ENCODE peak calls at places on chromosomes 5 and 9, in nine cellular contexts. One of them, this sample, is unnamed.

GRCh38 chr9:114697951-114698351 is 16.0 kb upstream of the TEX48 start:
- DNase-seq in GM23248: no peak
- DNase-seq in HepG2: no peak
- DNase-seq in PC-9: no peak
- DNase-seq in hepatocyte: no peak
- DNase-seq in SK-N-SH: no peak
- DNase-seq in mammary epithelial cell: no peak
- DNase-seq in OCI-LY7: no peak
- DNase-seq in DND-41: no peak
- DNase-seq in this sample: no peak

GRCh38 chr9:126470251-126470993 is 143.3 kb upstream of the LMX1B start:
- DNase-seq in GM23248: peak; percentile 49
- DNase-seq in HepG2: no peak
- DNase-seq in PC-9: no peak
- DNase-seq in hepatocyte: no peak
- DNase-seq in SK-N-SH: no peak
- DNase-seq in mammary epithelial cell: no peak
- DNase-seq in OCI-LY7: peak; percentile 21
- DNase-seq in DND-41: no peak
- DNase-seq in this sample: no peak

GRCh38 chr9:129258124-129258822 is 80.2 kb upstream of the IER5L start:
- DNase-seq in GM23248: peak; percentile 96
- DNase-seq in HepG2: peak; percentile 61
- DNase-seq in PC-9: peak; percentile 78
- DNase-seq in hepatocyte: peak; percentile 95
- DNase-seq in SK-N-SH: peak; percentile 100
- DNase-seq in mammary epithelial cell: peak; percentile 85
- DNase-seq in OCI-LY7: peak; percentile 92
- DNase-seq in DND-41: no peak
- DNase-seq in this sample: peak; percentile 89

GRCh38 chr5:133129192-133129748 is 77.5 kb downstream of the HSPA4 start:
- DNase-seq in GM23248: no peak
- DNase-seq in HepG2: no peak
- DNase-seq in PC-9: no peak
- DNase-seq in hepatocyte: no peak
- DNase-seq in SK-N-SH: peak; percentile 70
- DNase-seq in mammary epithelial cell: no peak
- DNase-seq in OCI-LY7: no peak
- DNase-seq in DND-41: no peak
- DNase-seq in this sample: no peak

GRCh38 chr5:76755779-76756637 is 40.1 kb downstream of the F2R start:
- DNase-seq in GM23248: no peak
- DNase-seq in HepG2: peak; percentile 88
- DNase-seq in PC-9: no peak
- DNase-seq in hepatocyte: no peak
- DNase-seq in SK-N-SH: no peak
- DNase-seq in mammary epithelial cell: no peak
- DNase-seq in OCI-LY7: no peak
- DNase-seq in DND-41: no peak
- DNase-seq in this sample: no peak

GRCh38 chr5:59342181-59342580 is 551.3 kb downstream of the PDE4D start:
- DNase-seq in GM23248: no peak
- DNase-seq in HepG2: no peak
- DNase-seq in PC-9: no peak
- DNase-seq in hepatocyte: no peak
- DNase-seq in SK-N-SH: peak; percentile 22
- DNase-seq in mammary epithelial cell: no peak
- DNase-seq in OCI-LY7: no peak
- DNase-seq in DND-41: no peak
- DNase-seq in this sample: peak; percentile 44

GRCh38 chr9:34443533-34443932 is 14.8 kb downstream of the FAM219A start:
- DNase-seq in GM23248: no peak
- DNase-seq in HepG2: no peak
- DNase-seq in PC-9: no peak
- DNase-seq in hepatocyte: no peak
- DNase-seq in SK-N-SH: no peak
- DNase-seq in mammary epithelial cell: no peak
- DNase-seq in OCI-LY7: no peak
- DNase-seq in DND-41: no peak
- DNase-seq in this sample: no peak

GRCh38 chr5:61256474-61256873 is 75.6 kb upstream of the ZSWIM6 start:
- DNase-seq in GM23248: no peak
- DNase-seq in HepG2: no peak
- DNase-seq in PC-9: peak; percentile 26
- DNase-seq in hepatocyte: no peak
- DNase-seq in SK-N-SH: no peak
- DNase-seq in mammary epithelial cell: no peak
- DNase-seq in OCI-LY7: no peak
- DNase-seq in DND-41: no peak
- DNase-seq in this sample: peak; percentile 51

GRCh38 chr5:36054646-36055045 is 12.0 kb downstream of the UGT3A2 start:
- DNase-seq in GM23248: peak; percentile 26
- DNase-seq in HepG2: no peak
- DNase-seq in PC-9: no peak
- DNase-seq in hepatocyte: no peak
- DNase-seq in SK-N-SH: no peak
- DNase-seq in mammary epithelial cell: no peak
- DNase-seq in OCI-LY7: no peak
- DNase-seq in DND-41: peak; percentile 81
- DNase-seq in this sample: no peak

GRCh38 chr5:96066386-96066719 is 104.7 kb upstream of the ELL2 start:
- DNase-seq in GM23248: no peak
- DNase-seq in HepG2: no peak
- DNase-seq in PC-9: no peak
- DNase-seq in hepatocyte: no peak
- DNase-seq in SK-N-SH: no peak
- DNase-seq in mammary epithelial cell: no peak
- DNase-seq in OCI-LY7: no peak
- DNase-seq in DND-41: no peak
- DNase-seq in this sample: peak; percentile 25

GRCh38 chr5:137223324-137224295 is 275.5 kb downstream of the SPOCK1 start:
- DNase-seq in GM23248: no peak
- DNase-seq in HepG2: no peak
- DNase-seq in PC-9: no peak
- DNase-seq in hepatocyte: no peak
- DNase-seq in SK-N-SH: no peak
- DNase-seq in mammary epithelial cell: no peak
- DNase-seq in OCI-LY7: no peak
- DNase-seq in DND-41: no peak
- DNase-seq in this sample: no peak

GRCh38 chr9:131992906-131993657 is 86.6 kb downstream of the MED27 start:
- DNase-seq in GM23248: no peak
- DNase-seq in HepG2: no peak
- DNase-seq in PC-9: no peak
- DNase-seq in hepatocyte: no peak
- DNase-seq in SK-N-SH: no peak
- DNase-seq in mammary epithelial cell: no peak
- DNase-seq in OCI-LY7: no peak
- DNase-seq in DND-41: no peak
- DNase-seq in this sample: no peak

GRCh38 chr5:175617447-175617846 is 40.4 kb upstream of the HRH2 start:
- DNase-seq in GM23248: no peak
- DNase-seq in HepG2: no peak
- DNase-seq in PC-9: no peak
- DNase-seq in hepatocyte: no peak
- DNase-seq in SK-N-SH: no peak
- DNase-seq in mammary epithelial cell: no peak
- DNase-seq in OCI-LY7: no peak
- DNase-seq in DND-41: no peak
- DNase-seq in this sample: no peak

GRCh38 chr5:141908796-141909195 is 14.9 kb upstream of the DELE1 start:
- DNase-seq in GM23248: peak; percentile 82
- DNase-seq in HepG2: no peak
- DNase-seq in PC-9: no peak
- DNase-seq in hepatocyte: no peak
- DNase-seq in SK-N-SH: no peak
- DNase-seq in mammary epithelial cell: peak; percentile 65
- DNase-seq in OCI-LY7: no peak
- DNase-seq in DND-41: no peak
- DNase-seq in this sample: peak; percentile 37

GRCh38 chr5:146716636-146717035 is 161.9 kb downstream of the PPP2R2B start:
- DNase-seq in GM23248: no peak
- DNase-seq in HepG2: no peak
- DNase-seq in PC-9: no peak
- DNase-seq in hepatocyte: no peak
- DNase-seq in SK-N-SH: no peak
- DNase-seq in mammary epithelial cell: no peak
- DNase-seq in OCI-LY7: no peak
- DNase-seq in DND-41: no peak
- DNase-seq in this sample: peak; percentile 14

GRCh38 chr5:61100425-61100824 is 61.8 kb downstream of the SMIM15 start:
- DNase-seq in GM23248: no peak
- DNase-seq in HepG2: no peak
- DNase-seq in PC-9: no peak
- DNase-seq in hepatocyte: no peak
- DNase-seq in SK-N-SH: no peak
- DNase-seq in mammary epithelial cell: no peak
- DNase-seq in OCI-LY7: no peak
- DNase-seq in DND-41: no peak
- DNase-seq in this sample: no peak

GRCh38 chr9:23730364-23730763 is 95.7 kb downstream of the ELAVL2 start:
- DNase-seq in GM23248: no peak
- DNase-seq in HepG2: no peak
- DNase-seq in PC-9: no peak
- DNase-seq in hepatocyte: no peak
- DNase-seq in SK-N-SH: no peak
- DNase-seq in mammary epithelial cell: no peak
- DNase-seq in OCI-LY7: no peak
- DNase-seq in DND-41: no peak
- DNase-seq in this sample: no peak

GRCh38 chr5:34487202-34487879 is 168.8 kb upstream of the RAI14 start:
- DNase-seq in GM23248: peak; percentile 94
- DNase-seq in HepG2: peak; percentile 95
- DNase-seq in PC-9: peak; percentile 100
- DNase-seq in hepatocyte: peak; percentile 55
- DNase-seq in SK-N-SH: no peak
- DNase-seq in mammary epithelial cell: peak; percentile 84
- DNase-seq in OCI-LY7: no peak
- DNase-seq in DND-41: no peak
- DNase-seq in this sample: peak; percentile 97

GRCh38 chr9:137078701-137079400 is 1.5 kb downstream of the UAP1L1 start:
- DNase-seq in GM23248: no peak
- DNase-seq in HepG2: no peak
- DNase-seq in PC-9: peak; percentile 12
- DNase-seq in hepatocyte: no peak
- DNase-seq in SK-N-SH: no peak
- DNase-seq in mammary epithelial cell: no peak
- DNase-seq in OCI-LY7: no peak
- DNase-seq in DND-41: no peak
- DNase-seq in this sample: no peak

GRCh38 chr5:74374656-74375055 is 265.9 kb downstream of the ENC1 start:
- DNase-seq in GM23248: no peak
- DNase-seq in HepG2: no peak
- DNase-seq in PC-9: no peak
- DNase-seq in hepatocyte: no peak
- DNase-seq in SK-N-SH: no peak
- DNase-seq in mammary epithelial cell: no peak
- DNase-seq in OCI-LY7: no peak
- DNase-seq in DND-41: no peak
- DNase-seq in this sample: no peak

DNA sequence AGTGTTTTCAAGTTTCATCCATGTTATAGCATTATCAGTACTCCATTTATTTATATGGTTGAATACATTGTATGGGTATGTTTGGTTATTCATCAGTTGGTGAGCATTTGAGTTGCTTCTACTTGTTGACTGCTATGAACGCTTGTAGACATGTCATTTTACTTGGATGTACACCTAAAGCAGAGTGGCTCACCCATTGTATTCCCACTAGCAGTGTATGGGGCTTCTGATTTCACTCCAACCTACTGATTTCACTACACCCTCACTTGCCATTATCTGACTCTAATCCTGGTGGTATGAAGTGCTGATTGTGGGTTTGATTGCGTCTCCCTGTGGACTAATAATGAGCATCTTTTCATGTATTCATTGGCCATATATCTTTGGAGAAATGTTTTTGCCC is 9.5 kb downstream of the NPM1 start:
- DNase-seq in GM23248: no peak
- DNase-seq in HepG2: no peak
- DNase-seq in PC-9: no peak
- DNase-seq in hepatocyte: no peak
- DNase-seq in SK-N-SH: no peak
- DNase-seq in mammary epithelial cell: no peak
- DNase-seq in OCI-LY7: no peak
- DNase-seq in DND-41: no peak
- DNase-seq in this sample: no peak
- H4K20me1 ChIP-seq in GM23248: peaks cover 60% of the 10 kb centered on the region
- H4K20me1 ChIP-seq in HepG2: peaks cover 97% of the 10 kb centered on the region
- H4K20me1 ChIP-seq in PC-9: peaks cover 98% of the 10 kb centered on the region
- H4K20me1 ChIP-seq in hepatocyte: peaks cover 92% of the 10 kb centered on the region
- H4K20me1 ChIP-seq in SK-N-SH: peaks cover 98% of the 10 kb centered on the region
- H4K20me1 ChIP-seq in mammary epithelial cell: peaks cover 78% of the 10 kb centered on the region
- H4K20me1 ChIP-seq in OCI-LY7: peaks cover 86% of the 10 kb centered on the region
- H4K20me1 ChIP-seq in DND-41: peaks cover 96% of the 10 kb centered on the region
- H4K20me1 ChIP-seq in this sample: peaks cover 12% of the 10 kb centered on the region

GRCh38 chr5:134503937-134504437 is 21.5 kb upstream of the JADE2 start:
- DNase-seq in GM23248: peak; percentile 78
- DNase-seq in HepG2: peak; percentile 15
- DNase-seq in PC-9: no peak
- DNase-seq in hepatocyte: no peak
- DNase-seq in SK-N-SH: no peak
- DNase-seq in mammary epithelial cell: peak; percentile 51
- DNase-seq in OCI-LY7: no peak
- DNase-seq in DND-41: peak; percentile 40
- DNase-seq in this sample: no peak
- H3K4me2 ChIP-seq in GM23248: peak overlapping the region; percentile 67
- H3K4me2 ChIP-seq in HepG2: peak overlapping the region; percentile 91
- H3K4me2 ChIP-seq in PC-9: peak overlapping the region; percentile 54
- H3K4me2 ChIP-seq in hepatocyte: peak overlapping the region; percentile 12
- H3K4me2 ChIP-seq in SK-N-SH: peak overlapping the region; percentile 59
- H3K4me2 ChIP-seq in mammary epithelial cell: peak overlapping the region; percentile 54
- H3K4me2 ChIP-seq in OCI-LY7: no peak overlapping the region
- H3K4me2 ChIP-seq in DND-41: peak overlapping the region; percentile 58
- H3K4me2 ChIP-seq in this sample: peak overlapping the region; percentile 36

GRCh38 chr9:33081128-33081851 is 4.8 kb upstream of the SMU1 start:
- DNase-seq in GM23248: peak; percentile 85
- DNase-seq in HepG2: peak; percentile 79
- DNase-seq in PC-9: peak; percentile 56
- DNase-seq in hepatocyte: peak; percentile 85
- DNase-seq in SK-N-SH: peak; percentile 86
- DNase-seq in mammary epithelial cell: peak; percentile 79
- DNase-seq in OCI-LY7: peak; percentile 86
- DNase-seq in DND-41: peak; percentile 81
- DNase-seq in this sample: peak; percentile 86
- H3K4me3 ChIP-seq in GM23248: peak overlapping the region; percentile 59
- H3K4me3 ChIP-seq in HepG2: no peak overlapping the region
- H3K4me3 ChIP-seq in PC-9: no peak overlapping the region
- H3K4me3 ChIP-seq in hepatocyte: no peak overlapping the region
- H3K4me3 ChIP-seq in SK-N-SH: peak overlapping the region; percentile 25
- H3K4me3 ChIP-seq in mammary epithelial cell: peak overlapping the region; percentile 20
- H3K4me3 ChIP-seq in OCI-LY7: peak overlapping the region; percentile 41
- H3K4me3 ChIP-seq in DND-41: peak overlapping the region; percentile 47
- H3K4me3 ChIP-seq in this sample: peak overlapping the region; percentile 27

DNA sequence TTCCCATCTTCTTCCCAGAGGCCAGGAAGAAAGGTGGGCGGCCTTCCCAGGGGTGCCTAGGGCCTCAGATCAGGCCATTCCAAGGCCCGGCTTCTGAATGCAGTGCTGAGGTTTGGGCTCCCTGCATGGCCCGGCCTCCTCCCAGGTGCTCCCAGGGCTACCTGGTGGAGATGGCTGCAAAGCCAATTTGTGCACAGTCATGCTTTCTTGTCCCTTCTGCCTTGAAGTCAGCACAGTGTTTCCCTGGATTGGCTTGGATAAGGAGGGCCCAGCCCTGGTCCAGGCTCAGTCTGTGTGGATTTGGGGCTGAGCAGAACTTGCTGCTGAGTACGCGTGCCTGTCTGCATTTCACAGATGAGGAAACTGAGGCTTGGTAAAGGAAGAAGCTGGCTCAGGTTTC is 72.5 kb downstream of the RXRA start:
- DNase-seq in GM23248: no peak
- DNase-seq in HepG2: no peak
- DNase-seq in PC-9: no peak
- DNase-seq in hepatocyte: no peak
- DNase-seq in SK-N-SH: no peak
- DNase-seq in mammary epithelial cell: no peak
- DNase-seq in OCI-LY7: no peak
- DNase-seq in DND-41: no peak
- DNase-seq in this sample: no peak
- H4K20me1 ChIP-seq in GM23248: peaks cover 4% of the 10 kb centered on the region
- H4K20me1 ChIP-seq in HepG2: peaks cover 62% of the 10 kb centered on the region
- H4K20me1 ChIP-seq in PC-9: peaks cover 7% of the 10 kb centered on the region
- H4K20me1 ChIP-seq in hepatocyte: peaks cover 99% of the 10 kb centered on the region
- H4K20me1 ChIP-seq in SK-N-SH: peaks cover 58% of the 10 kb centered on the region
- H4K20me1 ChIP-seq in mammary epithelial cell: no peaks in the 10 kb centered on the region
- H4K20me1 ChIP-seq in OCI-LY7: no peaks in the 10 kb centered on the region
- H4K20me1 ChIP-seq in DND-41: peaks cover 47% of the 10 kb centered on the region
- H4K20me1 ChIP-seq in this sample: no peaks in the 10 kb centered on the region

This sample was measured in fibroblast of lung.